ENCODE peak calls at places on chromosomes 16 and 17, in seven cellular contexts. J is activated CD8-positive, alpha-beta memory T cell treated with anti-CD3 and anti-CD28 coated beads for 1 hour; S is NCI-H1048; Q is NCI-H460; I is nephron progenitor cell; O is T-helper 2 cell; D is PC-3. B is an unnamed sample.

GRCh38 chr16:74778646-74779045 is 4.0 kb upstream of the FA2H start:
- DNase-seq in Q (no peak), O (no peak), J (no peak), S (no peak), D (no peak), I (no peak), B (peak)

GRCh38 chr17:32006957-32007462 is at the start of gene LRRC37B:
- DNase-seq in O (peak), J (peak), D (peak), Q (peak), I (peak), S (peak), B (peak)

GRCh38 chr17:57534863-57535651 is 210.0 kb downstream of the CCDC182 start:
- DNase-seq in D (no peak), O (no peak), Q (no peak), S (no peak), I (no peak), J (no peak), B (peak)

GRCh38 chr16:73420244-73421040 is 372.5 kb upstream of the ZFHX3 start:
- DNase-seq in S (no peak), J (no peak), D (peak), Q (peak), I (no peak), O (no peak), B (no peak)

GRCh38 chr17:47800686-47801085 is 20.9 kb downstream of the OSBPL7 start:
- DNase-seq in I (no peak), D (no peak), J (no peak), Q (no peak), S (no peak), O (no peak), B (no peak)

GRCh38 chr16:554640-555413 is 5.4 kb upstream of the PRR35 start:
- DNase-seq in Q (no peak), J (no peak), O (no peak), D (no peak), S (no peak), I (peak), B (peak)

GRCh38 chr17:60086822-60087591 is 8.3 kb upstream of the HEATR6 start:
- DNase-seq in Q (no peak), I (no peak), S (no peak), J (no peak), O (no peak), D (no peak), B (peak)

GRCh38 chr17:45293413-45294211 is 23.2 kb downstream of the MAP3K14 start:
- DNase-seq in S (no peak), O (no peak), Q (peak), I (peak), D (peak), J (no peak), B (peak)

GRCh38 chr17:36944488-36945040 is 4.2 kb upstream of the AATF start:
- DNase-seq in I (no peak), J (no peak), S (no peak), Q (no peak), O (no peak), D (no peak), B (no peak)

GRCh38 chr17:46043606-46044005 is 44.6 kb downstream of the STH start:
- DNase-seq in O (no peak), I (no peak), Q (no peak), S (no peak), D (no peak), J (no peak), B (no peak)

GRCh38 chr16:50718061-50718760 is 23.7 kb upstream of the CYLD start:
- DNase-seq in J (no peak), I (no peak), O (no peak), Q (no peak), D (no peak), S (no peak), B (no peak)

GRCh38 chr17:43531955-43532354 is 14.2 kb downstream of the ETV4 start:
- DNase-seq in J (no peak), O (no peak), I (no peak), Q (no peak), D (peak), S (no peak), B (no peak)

GRCh38 chr17:7562208-7562605 is 488 bp downstream of the SENP3 start:
- DNase-seq in I (no peak), S (no peak), D (no peak), Q (no peak), O (no peak), J (no peak), B (peak)

GRCh38 chr17:47066841-47067682 is 88.0 kb upstream of the RPRML start:
- DNase-seq in I (peak), Q (peak), D (peak), S (peak), O (peak), J (peak), B (peak)

GRCh38 chr16:52556083-52556482 is 9.1 kb upstream of the TOX3 start:
- DNase-seq in J (no peak), I (no peak), Q (no peak), O (no peak), S (no peak), D (no peak), B (no peak)

GRCh38 chr17:34639706-34640425 is 60.5 kb downstream of the TMEM132E start:
- DNase-seq in O (no peak), J (no peak), S (no peak), I (no peak), D (no peak), Q (no peak), B (no peak)

GRCh38 chr16:89815639-89816348 is 653 bp downstream of the FANCA start:
- DNase-seq in O (no peak), Q (no peak), J (no peak), S (no peak), D (peak), I (no peak), B (peak)

GRCh38 chr16:1749152-1750117 is 21.9 kb downstream of the NME3 start:
- DNase-seq in O (no peak), S (no peak), Q (no peak), J (no peak), D (no peak), I (no peak), B (no peak)

GRCh38 chr17:31061678-31062077 is 33.1 kb upstream of the NF1 start:
- DNase-seq in I (no peak), J (no peak), Q (no peak), O (no peak), S (no peak), D (no peak), B (peak)

GRCh38 chr17:416293-417206 is 63.9 kb upstream of the RPH3AL start:
- DNase-seq in I (no peak), S (no peak), J (no peak), Q (no peak), O (peak), D (no peak), B (no peak)

GRCh38 chr16:57500578-57501111 is 14.4 kb upstream of the DOK4 start:
- DNase-seq in Q (no peak), O (no peak), D (no peak), S (no peak), J (no peak), I (no peak), B (peak)

GRCh38 chr17:47763913-47764582 is 31.0 kb downstream of the TBX21 start:
- DNase-seq in S (no peak), J (no peak), D (peak), Q (no peak), O (no peak), I (no peak), B (peak)

GRCh38 chr16:72884573-72884972 is 163.4 kb downstream of the ZFHX3 start:
- DNase-seq in I (no peak), D (no peak), O (no peak), J (no peak), S (no peak), Q (no peak), B (peak)

GRCh38 chr16:80971814-80972213 is 34.9 kb downstream of the CMC2 start:
- DNase-seq in D (no peak), O (no peak), S (no peak), I (no peak), Q (no peak), J (no peak), B (peak)

GRCh38 chr16:69150146-69150865 is 17.9 kb downstream of the UTP4 start:
- DNase-seq in J (no peak), Q (peak), S (peak), I (peak), D (peak), O (no peak), B (peak)

GRCh38 chr17:7444682-7445010 is 215 bp upstream of the CHRNB1 start:
- DNase-seq in D (no peak), Q (no peak), S (no peak), J (no peak), O (no peak), I (no peak), B (no peak)

GRCh38 chr17:69314246-69315030 is 12.5 kb downstream of the ABCA5 start:
- DNase-seq in Q (no peak), I (no peak), D (no peak), J (no peak), O (no peak), S (no peak), B (peak)

GRCh38 chr17:69246726-69247375 is 18.2 kb upstream of the ABCA10 start:
- DNase-seq in O (no peak), J (no peak), D (peak), I (no peak), Q (peak), S (no peak), B (peak)

GRCh38 chr17:21029032-21029431 is 13.8 kb downstream of the USP22 start:
- DNase-seq in D (peak), J (no peak), I (no peak), Q (peak), S (no peak), O (no peak), B (no peak)

GRCh38 chr17:41813039-41813680 is 356 bp downstream of the FKBP10 start:
- DNase-seq in I (no peak), Q (no peak), D (no peak), J (no peak), O (no peak), S (no peak), B (no peak)

GRCh38 chr17:77160032-77160876 is 19.5 kb downstream of the SEC14L1 start:
- DNase-seq in J (no peak), I (no peak), Q (no peak), D (no peak), S (peak), O (no peak), B (peak)

GRCh38 chr16:63361032-63361624 is 1324.9 kb upstream of the CDH8 start:
- DNase-seq in D (peak), I (peak), O (no peak), S (no peak), J (no peak), Q (peak), B (peak)

GRCh38 chr16:9141813-9142212 is 50.4 kb downstream of the HAPSTR1 start:
- DNase-seq in Q (no peak), O (no peak), D (no peak), J (no peak), S (no peak), I (no peak), B (no peak)

GRCh38 chr17:19780846-19781245 is 32.7 kb upstream of the ALDH3A1 start:
- DNase-seq in I (no peak), Q (no peak), O (no peak), D (no peak), S (no peak), J (no peak), B (no peak)

GRCh38 chr17:43676471-43676870 is 14.7 kb upstream of the MEOX1 start:
- DNase-seq in D (peak), I (no peak), Q (no peak), O (no peak), J (no peak), S (no peak), B (no peak)

GRCh38 chr17:15886804-15887203 is 58.1 kb upstream of the ADORA2B start:
- DNase-seq in I (no peak), S (no peak), D (no peak), Q (no peak), O (no peak), J (no peak), B (no peak)